ENCODE peak calls at places on chromosomes 6 and 20, in nine cellular contexts. T is HCEC 1CT; L is fibroblast of pulmonary artery; I is GM23248; Q is activated naive CD8-positive, alpha-beta T cell treated with anti-CD3 and anti-CD28 coated beads, Interleukin-2, amount 10 ng/mL, durations not matched to agents 7 days and 5 days; C is cardiac muscle cell; J is CD4-positive, CD25-positive, alpha-beta regulatory T cell; K is stimulated activated naive CD4-positive, alpha-beta T cell treated with Interleukin-2 at 50 U/mL for 16 hours; B is breast epithelium. Y is an unnamed sample.

GRCh38 chr6:168377481-168377850 is 57.9 kb upstream of the DACT2 start:
- DNase-seq in J (no peak), B (no peak), L (peak), T (no peak), C (peak), K (no peak), Q (no peak), I (no peak), Y (no peak)

GRCh38 chr20:37407117-37407566 is 61.2 kb downstream of the SRC start:
- DNase-seq in I (peak), B (no peak), J (no peak), C (peak), Q (no peak), T (no peak), K (no peak), L (no peak), Y (no peak)

GRCh38 chr20:50172347-50173013 is 18.1 kb upstream of the CEBPB start:
- DNase-seq in I (peak), C (peak), K (no peak), B (peak), T (peak), L (peak), J (no peak), Q (no peak), Y (no peak)

GRCh38 chr6:113620372-113620771 is 236.8 kb upstream of the MARCKS start:
- DNase-seq in Q (no peak), I (no peak), K (no peak), J (no peak), C (no peak), T (no peak), L (no peak), B (no peak), Y (no peak)

GRCh38 chr6:166627875-166628849 is 1.1 kb upstream of the RPS6KA2 start:
- DNase-seq in I (peak), K (peak), C (peak), B (peak), J (peak), L (peak), Q (peak), T (peak), Y (peak)

GRCh38 chr20:363319-364078 is 16.6 kb downstream of the NRSN2 start:
- DNase-seq in I (peak), T (no peak), B (no peak), Q (no peak), L (no peak), J (no peak), C (no peak), K (no peak), Y (no peak)

GRCh38 chr6:15384901-15385300 is 139.0 kb downstream of the JARID2 start:
- DNase-seq in B (no peak), L (no peak), I (no peak), T (no peak), C (no peak), Q (no peak), K (no peak), J (no peak), Y (no peak)

GRCh38 chr20:61734733-61735502 is 330.8 kb downstream of the TAF4 start:
- DNase-seq in Q (no peak), K (no peak), T (no peak), C (no peak), J (no peak), I (no peak), L (no peak), B (no peak), Y (no peak)

GRCh38 chr6:26205625-26206574 is 118.7 kb downstream of the HFE start:
- DNase-seq in I (peak), B (peak), Q (no peak), C (peak), J (no peak), K (no peak), T (peak), L (peak), Y (peak)

GRCh38 chr6:155604991-155605390 is 149.4 kb upstream of the NOX3 start:
- DNase-seq in B (no peak), K (no peak), L (peak), Q (no peak), J (no peak), T (no peak), I (no peak), C (no peak), Y (no peak)

GRCh38 chr6:43203718-43204095 is 21.7 kb downstream of the CUL9 start:
- DNase-seq in I (no peak), K (no peak), T (no peak), J (no peak), Q (peak), B (no peak), L (no peak), C (no peak), Y (no peak)

GRCh38 chr6:108080010-108080780 is 5.7 kb upstream of the OSTM1 start:
- DNase-seq in K (no peak), L (peak), B (no peak), T (peak), J (no peak), C (peak), I (peak), Q (no peak), Y (no peak)

GRCh38 chr6:98835149-98836024 is 1.0 kb downstream of the POU3F2 start:
- DNase-seq in K (no peak), C (no peak), B (no peak), I (no peak), Q (peak), J (no peak), T (no peak), L (no peak), Y (no peak)

GRCh38 chr6:31663087-31663960 is 1.5 kb downstream of the GPANK1 start:
- DNase-seq in T (peak), Q (no peak), J (no peak), I (peak), L (peak), B (no peak), C (peak), K (no peak), Y (no peak)

GRCh38 chr20:9218412-9219001 is 149.6 kb downstream of the PLCB4 start:
- DNase-seq in J (no peak), B (no peak), L (peak), K (no peak), Q (no peak), T (peak), I (peak), C (peak), Y (no peak)

GRCh38 chr20:62226707-62227590 is 6.9 kb upstream of the HRH3 start:
- DNase-seq in T (no peak), J (no peak), C (no peak), K (no peak), L (no peak), B (no peak), Q (no peak), I (no peak), Y (no peak)

GRCh38 chr20:52313335-52313963 is 121.9 kb upstream of the ZFP64 start:
- DNase-seq in K (no peak), I (peak), Q (no peak), T (peak), B (peak), L (peak), J (no peak), C (peak), Y (no peak)

Y was measured in GM12865.